ENCODE peak calls at places on chromosomes 4 and X, in eight cellular contexts. B is uterus; D is fibroblast of lung; G is SK-N-SH; O is AG04450; Y is spleen; C is esophagus squamous epithelium; X is CD8-positive, alpha-beta T cell. N is an unnamed sample.

GRCh38 chrX:21723097-21723496 is 34.8 kb downstream of the SMPX start:
- DNase-seq in B (no peak), X (no peak), C (no peak), D (peak), Y (no peak), O (no peak), G (no peak), N (no peak)

GRCh38 chr4:99059550-99059949 is 29.0 kb downstream of the ADH5 start:
- DNase-seq in B (no peak), Y (no peak), G (no peak), X (no peak), C (no peak), D (no peak), O (no peak), N (no peak)

GRCh38 chr4:150237110-150237852 is 159.0 kb downstream of the DCLK2 start:
- DNase-seq in Y (no peak), D (peak), C (no peak), B (no peak), O (peak), G (no peak), X (no peak), N (no peak)

GRCh38 chr4:38071801-38072567 is 111.8 kb downstream of the PTTG2 start:
- DNase-seq in B (no peak), D (peak), G (no peak), Y (no peak), X (no peak), C (no peak), O (no peak), N (no peak)

GRCh38 chr4:114728426-114728825 is 129.8 kb downstream of the UGT8 start:
- DNase-seq in X (no peak), Y (no peak), O (no peak), G (no peak), C (no peak), B (no peak), D (no peak), N (no peak)

GRCh38 chrX:13151806-13152510 is 107.5 kb upstream of the FAM9C start:
- DNase-seq in X (peak), D (no peak), B (no peak), O (no peak), C (no peak), G (no peak), Y (no peak), N (no peak)

GRCh38 chr4:3424522-3425095 is 17.2 kb upstream of the HGFAC start:
- DNase-seq in X (no peak), O (no peak), C (no peak), B (no peak), D (no peak), Y (no peak), G (no peak), N (no peak)

GRCh38 chr4:100869266-100869665 is 351.4 kb upstream of the EMCN start:
- DNase-seq in O (no peak), C (no peak), D (no peak), Y (no peak), X (no peak), G (no peak), B (no peak), N (no peak)

GRCh38 chrX:53133400-53133799 is 39.5 kb downstream of the KANTR start:
- DNase-seq in G (no peak), O (no peak), D (no peak), X (no peak), C (no peak), B (no peak), Y (no peak), N (no peak)

GRCh38 chrX:17563515-17563914 is 173.8 kb upstream of the SCML1 start:
- DNase-seq in O (no peak), X (no peak), G (no peak), D (no peak), Y (no peak), C (no peak), B (no peak), N (no peak)

GRCh38 chrX:40154229-40154852 is 56.6 kb upstream of the BCOR start:
- DNase-seq in X (no peak), D (peak), C (no peak), G (peak), B (peak), O (no peak), Y (no peak), N (peak)

GRCh38 chr4:73606465-73606974 is 13.7 kb downstream of the RASSF6 start:
- DNase-seq in G (no peak), Y (no peak), O (no peak), C (no peak), B (no peak), D (no peak), X (no peak), N (no peak)

GRCh38 chr4:3862640-3863420 is 96.6 kb downstream of the ADRA2C start:
- DNase-seq in G (no peak), Y (peak), C (no peak), D (no peak), X (no peak), B (no peak), O (no peak), N (peak)

GRCh38 chr4:1556541-1557220 is 127.4 kb downstream of the FAM53A start:
- DNase-seq in C (no peak), Y (no peak), B (no peak), G (peak), O (no peak), X (no peak), D (no peak), N (no peak)

GRCh38 chr4:102675142-102675541 is 85.6 kb downstream of the MANBA start:
- DNase-seq in O (no peak), G (no peak), B (no peak), D (no peak), Y (no peak), X (no peak), C (no peak), N (no peak)

GRCh38 chr4:73396304-73396703 is 7.8 kb upstream of the ALB start:
- DNase-seq in Y (no peak), O (no peak), G (no peak), D (no peak), C (no peak), B (no peak), X (no peak), N (no peak)

GRCh38 chr4:10015140-10015753 is 6.0 kb downstream of the SLC2A9 start:
- DNase-seq in C (no peak), B (no peak), X (no peak), G (peak), D (peak), O (no peak), Y (no peak), N (peak)

GRCh38 chr4:3291969-3292570 is 751 bp upstream of the RGS12 start:
- DNase-seq in Y (peak), X (no peak), B (peak), D (peak), O (no peak), C (no peak), G (peak), N (peak)

GRCh38 chrX:1316527-1316926 is 20.1 kb upstream of the IL3RA start:
- DNase-seq in Y (peak), D (no peak), C (peak), O (no peak), B (no peak), X (no peak), G (no peak), N (no peak)

GRCh38 chrX:33336783-33337182 is 125.4 kb upstream of the DMD start:
- DNase-seq in C (no peak), D (peak), B (no peak), Y (no peak), O (no peak), G (no peak), X (no peak), N (no peak)

GRCh38 chr4:81845761-81846160 is 374.1 kb upstream of the RASGEF1B start:
- DNase-seq in C (no peak), Y (no peak), D (no peak), X (no peak), B (no peak), G (no peak), O (no peak), N (no peak)

GRCh38 chr4:173345648-173346047 is 11.5 kb upstream of the HMGB2 start:
- DNase-seq in B (no peak), O (no peak), X (no peak), C (no peak), G (no peak), D (no peak), Y (no peak), N (no peak)

GRCh38 chrX:8738588-8739189 is 6.8 kb upstream of the ANOS1 start:
- DNase-seq in C (no peak), Y (no peak), D (peak), O (no peak), X (peak), G (peak), B (no peak), N (no peak)

GRCh38 chr4:75030649-75031235 is 97.8 kb downstream of the PARM1 start:
- DNase-seq in O (no peak), Y (no peak), B (no peak), X (no peak), C (no peak), D (no peak), G (no peak), N (no peak)

GRCh38 chr4:154595807-154596206 is 5.3 kb upstream of the FGA start:
- DNase-seq in X (no peak), Y (no peak), D (peak), G (no peak), O (no peak), B (no peak), C (no peak), N (no peak)

GRCh38 chr4:118033148-118034060 is 882 bp upstream of the NDST3 start:
- DNase-seq in X (no peak), B (no peak), D (peak), Y (peak), O (no peak), G (peak), C (no peak), N (peak)
- TF ChIP-seq CTCF in X (no peak), B (no peak), D (no peak), Y (no peak), O (no peak), G (no peak), C (no peak), N (no peak)

DNA sequence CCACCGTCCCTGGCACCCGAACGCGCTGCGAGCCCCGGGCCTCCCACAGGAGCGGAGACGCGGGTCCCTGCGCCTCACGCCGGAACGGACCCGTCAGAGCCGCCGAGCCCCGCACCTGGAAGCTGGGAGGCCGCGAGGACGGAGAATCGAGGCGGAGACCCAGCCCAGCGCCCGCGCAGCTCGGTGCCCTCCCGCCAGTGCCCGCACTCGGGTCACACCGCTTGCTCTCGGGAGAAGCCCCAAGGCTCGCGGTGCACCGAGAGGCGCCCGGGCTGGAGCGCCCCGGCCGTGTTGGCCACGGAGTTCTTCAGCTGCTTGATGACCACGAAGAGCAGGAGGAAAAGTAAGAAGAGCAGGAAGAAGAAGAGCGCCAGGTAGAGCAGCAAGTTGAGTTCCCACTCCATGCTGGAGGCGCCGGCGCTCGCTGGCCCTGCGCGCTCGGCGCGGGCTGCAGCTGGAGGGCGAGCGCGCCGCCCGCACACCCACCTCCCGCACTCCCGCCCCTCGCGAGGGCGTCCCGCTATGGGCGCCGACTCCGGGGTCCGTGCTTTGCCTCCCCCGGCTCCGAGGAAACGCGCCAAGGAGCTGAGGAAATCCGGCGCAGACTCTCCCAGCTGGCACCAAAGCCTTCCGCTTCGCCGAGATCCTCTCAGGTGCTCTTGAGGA is at the start of gene SMIM43:
- DNase-seq in O (no peak), C (no peak), G (peak), Y (no peak), B (no peak), X (no peak), D (no peak), N (peak)
- H3K4me3 ChIP-seq in O (peak), C (peak), G (peak), Y (peak), B (peak), X (no peak), D (peak), N (peak)

GRCh38 chrX:71622347-71623104 is 4.2 kb upstream of the CXCR3 start:
- DNase-seq in O (peak), X (peak), D (peak), B (peak), G (peak), C (no peak), Y (peak), N (peak)

GRCh38 chrX:71621644-71622346 is 3.5 kb upstream of the CXCR3 start:
- DNase-seq in D (peak), C (no peak), G (no peak), B (no peak), O (no peak), X (no peak), Y (no peak), N (no peak)

GRCh38 chrX:71625471-71625870 is 7.2 kb upstream of the CXCR3 start:
- DNase-seq in B (no peak), Y (no peak), X (no peak), C (no peak), D (no peak), G (no peak), O (no peak), N (no peak)

GRCh38 chrX:71623714-71624113 is 5.4 kb upstream of the CXCR3 start:
- DNase-seq in X (no peak), Y (no peak), O (no peak), C (no peak), G (no peak), B (no peak), D (no peak), N (no peak)

DNA sequence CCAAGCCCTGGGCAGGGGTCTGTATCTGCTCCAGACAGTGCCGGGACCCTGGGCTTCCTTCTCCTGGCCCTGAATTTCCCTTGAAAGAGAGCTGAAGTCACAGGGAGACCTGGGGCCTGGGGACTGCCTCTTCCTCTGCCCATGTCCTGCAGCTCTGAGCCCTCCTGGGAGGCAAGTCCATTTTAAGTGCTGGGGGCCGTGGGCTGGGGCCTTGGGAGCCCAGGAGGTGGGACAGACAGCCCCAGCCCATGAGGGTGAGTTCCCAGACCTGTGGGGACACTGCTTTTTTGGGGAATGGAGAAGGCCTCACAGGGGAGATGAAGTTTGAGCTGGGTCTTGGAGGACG is 4.8 kb upstream of the CXCR3 start:
- DNase-seq in B (no peak), C (no peak), O (no peak), Y (no peak), X (no peak), D (no peak), G (no peak), N (no peak)
- H3K27ac ChIP-seq in B (peak), C (peak), O (peak), Y (no peak), X (peak), D (peak), G (no peak), N (no peak)

GRCh38 chr4:8587469-8588195 is 4.9 kb upstream of the CPZ start:
- DNase-seq in D (no peak), O (no peak), G (peak), X (no peak), B (no peak), Y (peak), C (no peak), N (no peak)

GRCh38 chr4:8586246-8586645 is 6.1 kb downstream of the GPR78 start:
- DNase-seq in B (no peak), Y (peak), O (no peak), D (no peak), X (no peak), C (no peak), G (no peak), N (no peak)

GRCh38 chr4:8588196-8588470 is 4.4 kb upstream of the CPZ start:
- DNase-seq in Y (no peak), X (no peak), B (no peak), C (no peak), O (no peak), D (no peak), G (no peak), N (no peak)

GRCh38 chr4:8585721-8586161 is 5.5 kb downstream of the GPR78 start:
- DNase-seq in X (no peak), D (no peak), G (no peak), C (no peak), B (no peak), Y (peak), O (no peak), N (no peak)

DNA sequence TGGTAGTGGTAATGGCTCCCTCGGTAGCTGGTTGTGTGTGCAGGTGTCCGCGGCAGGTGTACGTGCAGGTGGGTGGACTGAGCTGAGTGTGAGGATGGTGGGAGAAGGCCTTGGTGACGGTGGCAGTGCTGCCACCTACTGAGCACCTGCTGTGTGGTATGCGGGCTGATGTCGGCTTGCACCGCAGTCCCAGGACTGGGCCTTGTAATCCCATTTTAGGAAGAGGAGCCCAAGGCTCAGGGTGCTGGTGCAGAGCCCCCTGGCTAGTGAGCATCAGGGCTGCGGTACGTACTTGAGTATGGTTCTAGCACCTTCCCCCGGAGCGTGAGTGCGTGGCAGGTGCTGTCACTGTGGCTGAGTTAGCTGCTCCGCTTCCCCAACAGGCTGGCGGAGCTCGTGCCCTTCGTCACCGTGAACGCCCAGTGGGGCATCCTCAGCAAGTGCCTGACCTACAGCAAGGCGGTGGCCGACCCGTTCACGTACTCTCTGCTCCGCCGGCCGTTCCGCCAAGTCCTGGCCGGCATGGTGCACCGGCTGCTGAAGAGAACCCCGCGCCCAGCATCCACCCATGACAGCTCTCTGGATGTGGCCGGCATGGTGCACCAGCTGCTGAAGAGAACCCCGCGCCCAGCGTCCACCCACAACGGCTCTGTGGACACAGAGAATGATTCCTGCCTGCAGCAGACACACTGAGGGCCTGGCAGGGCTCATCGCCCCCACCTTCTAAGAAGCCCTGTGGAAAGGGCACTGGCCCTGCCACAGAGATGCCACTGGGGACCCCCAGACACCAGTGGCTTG is 5.7 kb upstream of the CPZ start:
- DNase-seq in B (no peak), X (no peak), Y (peak), D (no peak), C (no peak), O (no peak), G (no peak), N (no peak)
- TF ChIP-seq CTCF in B (no peak), X (no peak), Y (no peak), D (no peak), C (no peak), O (no peak), G (no peak), N (peak)

GRCh38 chr4:179748837-179749236 is 2306.6 kb upstream of the AGA start:
- DNase-seq in C (no peak), B (no peak), O (no peak), X (no peak), G (no peak), D (no peak), Y (no peak), N (no peak)
- H3K4me3 ChIP-seq in C (no peak), B (no peak), O (no peak), X (no peak), G (no peak), D (no peak), Y (no peak), N (no peak)

DNA sequence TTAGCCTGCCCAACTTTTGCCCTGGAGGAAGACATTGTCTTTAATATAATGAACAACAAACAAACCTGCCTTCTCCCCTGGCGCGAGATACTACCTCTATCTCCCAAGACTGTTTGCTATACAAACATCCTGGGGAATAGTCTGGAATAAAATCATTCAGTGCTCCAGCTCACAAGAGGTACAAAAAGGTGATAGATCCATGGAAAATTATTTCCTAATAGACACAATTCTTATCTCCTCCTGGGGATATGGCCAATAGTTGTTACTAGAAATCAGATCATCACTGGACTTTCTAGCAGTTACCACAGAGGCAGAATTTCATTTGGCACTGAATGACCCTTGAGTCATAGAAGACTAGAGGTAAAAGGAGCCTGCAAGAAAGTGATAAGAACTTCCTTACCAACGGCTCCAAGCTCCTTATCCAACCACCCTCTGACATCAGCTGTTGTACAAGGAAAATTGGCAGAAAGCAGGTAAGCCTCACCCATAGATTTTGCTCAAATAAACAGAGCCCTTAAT is 38.1 kb downstream of the MID1 start:
- DNase-seq in D (peak), C (no peak), O (no peak), Y (no peak), B (no peak), X (no peak), G (no peak), N (no peak)
- H3K27ac ChIP-seq in D (no peak), C (no peak), O (no peak), Y (no peak), B (no peak), X (no peak), G (no peak), N (no peak)

N was measured in dorsolateral prefrontal cortex.